ENCODE peak calls at places on chromosome 22, in eight cellular contexts. One of them, this sample, is unnamed. For H3K4me1, the result is how much of the 10 kb centered on the place peaks cover.

GRCh38 chr22:39318507-39319283 is 728 bp downstream of the RPL3 start:
- DNase-seq in CD4-positive, alpha-beta memory T cell: no peak
- DNase-seq in colonic mucosa: no peak
- DNase-seq in left ventricle myocardium inferior: no peak
- DNase-seq in psoas muscle: peak
- DNase-seq in uterus: no peak
- DNase-seq in neuronal stem cell: no peak
- DNase-seq in spleen: no peak
- DNase-seq in this sample: no peak

GRCh38 chr22:38085501-38085900 is 1.5 kb upstream of the SLC16A8 start:
- DNase-seq in psoas muscle: peak
- DNase-seq in uterus: no peak
- DNase-seq in CD4-positive, alpha-beta memory T cell: no peak
- DNase-seq in neuronal stem cell: no peak
- DNase-seq in spleen: no peak
- DNase-seq in colonic mucosa: no peak
- DNase-seq in left ventricle myocardium inferior: no peak
- DNase-seq in this sample: no peak

GRCh38 chr22:49609207-49609876 is 218.3 kb downstream of the BRD1 start:
- DNase-seq in left ventricle myocardium inferior: peak
- DNase-seq in neuronal stem cell: no peak
- DNase-seq in uterus: no peak
- DNase-seq in CD4-positive, alpha-beta memory T cell: no peak
- DNase-seq in spleen: peak
- DNase-seq in psoas muscle: no peak
- DNase-seq in colonic mucosa: no peak
- DNase-seq in this sample: peak

GRCh38 chr22:36117053-36117554 is 43.5 kb downstream of the APOL3 start:
- DNase-seq in neuronal stem cell: no peak
- DNase-seq in CD4-positive, alpha-beta memory T cell: no peak
- DNase-seq in spleen: no peak
- DNase-seq in colonic mucosa: no peak
- DNase-seq in uterus: no peak
- DNase-seq in psoas muscle: no peak
- DNase-seq in left ventricle myocardium inferior: no peak
- DNase-seq in this sample: no peak

GRCh38 chr22:39117585-39118191 is 20.6 kb downstream of the APOBEC3H start:
- DNase-seq in spleen: peak
- DNase-seq in psoas muscle: peak
- DNase-seq in neuronal stem cell: no peak
- DNase-seq in colonic mucosa: peak
- DNase-seq in left ventricle myocardium inferior: no peak
- DNase-seq in uterus: no peak
- DNase-seq in CD4-positive, alpha-beta memory T cell: peak
- DNase-seq in this sample: no peak

GRCh38 chr22:29300467-29300806 is 6.0 kb upstream of the GAS2L1 start:
- DNase-seq in uterus: no peak
- DNase-seq in spleen: no peak
- DNase-seq in CD4-positive, alpha-beta memory T cell: no peak
- DNase-seq in left ventricle myocardium inferior: no peak
- DNase-seq in neuronal stem cell: no peak
- DNase-seq in psoas muscle: no peak
- DNase-seq in colonic mucosa: no peak
- DNase-seq in this sample: no peak

GRCh38 chr22:21677606-21678443 is 12.0 kb downstream of the PPIL2 start:
- DNase-seq in neuronal stem cell: no peak
- DNase-seq in spleen: no peak
- DNase-seq in left ventricle myocardium inferior: no peak
- DNase-seq in uterus: no peak
- DNase-seq in colonic mucosa: no peak
- DNase-seq in psoas muscle: no peak
- DNase-seq in CD4-positive, alpha-beta memory T cell: no peak
- DNase-seq in this sample: no peak

GRCh38 chr22:38735465-38736256 is 20.1 kb downstream of the SUN2 start:
- DNase-seq in CD4-positive, alpha-beta memory T cell: no peak
- DNase-seq in spleen: peak
- DNase-seq in left ventricle myocardium inferior: peak
- DNase-seq in psoas muscle: peak
- DNase-seq in colonic mucosa: no peak
- DNase-seq in uterus: no peak
- DNase-seq in neuronal stem cell: no peak
- DNase-seq in this sample: no peak

GRCh38 chr22:50271519-50271970 is 1.4 kb upstream of the MAPK11 start:
- DNase-seq in CD4-positive, alpha-beta memory T cell: peak
- DNase-seq in neuronal stem cell: peak
- DNase-seq in psoas muscle: no peak
- DNase-seq in left ventricle myocardium inferior: peak
- DNase-seq in colonic mucosa: peak
- DNase-seq in spleen: peak
- DNase-seq in uterus: peak
- DNase-seq in this sample: no peak

DNA sequence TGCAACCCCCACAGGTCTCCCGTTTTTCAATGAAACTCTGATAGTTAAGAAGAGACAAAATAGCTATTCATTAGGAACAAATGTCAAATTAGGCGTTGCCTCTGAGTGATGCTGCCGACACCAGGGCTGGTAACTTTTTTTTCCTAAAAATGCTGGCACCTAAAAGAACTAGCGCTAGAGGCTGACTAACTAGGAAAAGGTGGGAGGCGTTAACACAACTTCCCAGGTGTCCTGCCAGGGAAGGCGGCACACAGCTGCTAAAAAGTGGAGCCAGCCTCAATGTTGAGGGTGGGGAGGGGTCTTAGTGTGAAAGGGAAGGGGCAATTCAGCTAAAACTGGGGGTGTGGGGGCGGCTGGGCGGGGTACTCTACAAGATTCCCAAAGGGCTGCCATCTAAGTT is 5.4 kb downstream of the MN1 start:
- DNase-seq in psoas muscle: no peak
- DNase-seq in colonic mucosa: no peak
- DNase-seq in CD4-positive, alpha-beta memory T cell: no peak
- DNase-seq in left ventricle myocardium inferior: no peak
- DNase-seq in uterus: no peak
- DNase-seq in spleen: no peak
- DNase-seq in neuronal stem cell: no peak
- DNase-seq in this sample: no peak
- H3K4me1 ChIP-seq in psoas muscle: half or more
- H3K4me1 ChIP-seq in colonic mucosa: under half
- H3K4me1 ChIP-seq in CD4-positive, alpha-beta memory T cell: under half
- H3K4me1 ChIP-seq in left ventricle myocardium inferior: half or more
- H3K4me1 ChIP-seq in uterus: under half
- H3K4me1 ChIP-seq in spleen: under half
- H3K4me1 ChIP-seq in neuronal stem cell: under half
- H3K4me1 ChIP-seq in this sample: under half

GRCh38 chr22:23831781-23832180 is 7.0 kb downstream of the DERL3 start:
- DNase-seq in neuronal stem cell: no peak
- DNase-seq in psoas muscle: peak
- DNase-seq in CD4-positive, alpha-beta memory T cell: no peak
- DNase-seq in colonic mucosa: no peak
- DNase-seq in spleen: peak
- DNase-seq in uterus: no peak
- DNase-seq in left ventricle myocardium inferior: no peak
- DNase-seq in this sample: peak

GRCh38 chr22:23831261-23831660 is 7.5 kb downstream of the DERL3 start:
- DNase-seq in colonic mucosa: no peak
- DNase-seq in neuronal stem cell: no peak
- DNase-seq in left ventricle myocardium inferior: no peak
- DNase-seq in psoas muscle: peak
- DNase-seq in spleen: peak
- DNase-seq in uterus: no peak
- DNase-seq in CD4-positive, alpha-beta memory T cell: no peak
- DNase-seq in this sample: peak

GRCh38 chr22:23833911-23834317 is 4.9 kb downstream of the DERL3 start:
- DNase-seq in neuronal stem cell: no peak
- DNase-seq in spleen: peak
- DNase-seq in colonic mucosa: no peak
- DNase-seq in CD4-positive, alpha-beta memory T cell: no peak
- DNase-seq in left ventricle myocardium inferior: no peak
- DNase-seq in psoas muscle: peak
- DNase-seq in uterus: no peak
- DNase-seq in this sample: peak

GRCh38 chr22:23833017-23833795 is 5.6 kb downstream of the DERL3 start:
- DNase-seq in neuronal stem cell: no peak
- DNase-seq in uterus: no peak
- DNase-seq in psoas muscle: peak
- DNase-seq in spleen: peak
- DNase-seq in left ventricle myocardium inferior: no peak
- DNase-seq in CD4-positive, alpha-beta memory T cell: no peak
- DNase-seq in colonic mucosa: no peak
- DNase-seq in this sample: peak

GRCh38 chr22:23832226-23833016 is 6.4 kb downstream of the DERL3 start:
- DNase-seq in psoas muscle: peak
- DNase-seq in spleen: peak
- DNase-seq in CD4-positive, alpha-beta memory T cell: no peak
- DNase-seq in colonic mucosa: no peak
- DNase-seq in neuronal stem cell: no peak
- DNase-seq in uterus: no peak
- DNase-seq in left ventricle myocardium inferior: no peak
- DNase-seq in this sample: peak
- H3K4me1 ChIP-seq in psoas muscle: half or more
- H3K4me1 ChIP-seq in spleen: under half
- H3K4me1 ChIP-seq in CD4-positive, alpha-beta memory T cell: under half
- H3K4me1 ChIP-seq in colonic mucosa: under half
- H3K4me1 ChIP-seq in neuronal stem cell: under half
- H3K4me1 ChIP-seq in uterus: under half
- H3K4me1 ChIP-seq in left ventricle myocardium inferior: half or more
- H3K4me1 ChIP-seq in this sample: under half

DNA sequence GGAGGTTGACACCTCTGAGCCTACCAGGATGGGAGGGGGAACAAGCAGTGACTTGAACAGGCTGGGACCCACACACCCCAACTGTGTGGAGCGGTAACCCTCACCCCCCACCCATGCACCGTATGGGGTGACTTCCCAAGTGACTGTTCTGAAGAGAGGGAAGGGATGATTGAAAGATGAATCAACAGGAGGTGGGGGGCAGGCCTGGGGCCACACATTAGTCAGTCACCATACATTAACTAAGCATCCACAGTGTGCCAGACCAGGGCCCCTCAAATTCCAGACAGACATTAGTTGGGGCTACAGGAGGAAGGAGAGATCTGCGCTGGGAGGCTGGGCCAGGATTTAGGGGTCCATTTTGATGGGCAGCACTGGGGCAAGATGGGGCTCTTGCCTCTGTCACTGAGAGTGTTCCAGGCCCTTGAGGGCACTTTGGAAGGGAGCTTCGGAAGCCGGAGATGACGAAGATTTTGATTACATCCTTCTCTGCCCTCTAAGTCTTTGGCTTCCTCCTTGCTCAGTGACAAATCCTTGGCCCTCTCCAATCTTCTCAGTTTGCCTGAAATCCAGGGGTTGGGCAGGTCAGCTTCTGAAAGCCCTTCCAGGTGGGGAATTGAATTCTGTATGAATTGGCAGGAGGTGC is 966 bp downstream of the SMTN start:
- DNase-seq in spleen: no peak
- DNase-seq in left ventricle myocardium inferior: no peak
- DNase-seq in psoas muscle: no peak
- DNase-seq in colonic mucosa: no peak
- DNase-seq in neuronal stem cell: no peak
- DNase-seq in CD4-positive, alpha-beta memory T cell: no peak
- DNase-seq in uterus: peak
- DNase-seq in this sample: peak
- H3K4me1 ChIP-seq in spleen: under half
- H3K4me1 ChIP-seq in left ventricle myocardium inferior: half or more
- H3K4me1 ChIP-seq in psoas muscle: under half
- H3K4me1 ChIP-seq in colonic mucosa: under half
- H3K4me1 ChIP-seq in neuronal stem cell: under half
- H3K4me1 ChIP-seq in CD4-positive, alpha-beta memory T cell: under half
- H3K4me1 ChIP-seq in uterus: under half
- H3K4me1 ChIP-seq in this sample: under half

DNA sequence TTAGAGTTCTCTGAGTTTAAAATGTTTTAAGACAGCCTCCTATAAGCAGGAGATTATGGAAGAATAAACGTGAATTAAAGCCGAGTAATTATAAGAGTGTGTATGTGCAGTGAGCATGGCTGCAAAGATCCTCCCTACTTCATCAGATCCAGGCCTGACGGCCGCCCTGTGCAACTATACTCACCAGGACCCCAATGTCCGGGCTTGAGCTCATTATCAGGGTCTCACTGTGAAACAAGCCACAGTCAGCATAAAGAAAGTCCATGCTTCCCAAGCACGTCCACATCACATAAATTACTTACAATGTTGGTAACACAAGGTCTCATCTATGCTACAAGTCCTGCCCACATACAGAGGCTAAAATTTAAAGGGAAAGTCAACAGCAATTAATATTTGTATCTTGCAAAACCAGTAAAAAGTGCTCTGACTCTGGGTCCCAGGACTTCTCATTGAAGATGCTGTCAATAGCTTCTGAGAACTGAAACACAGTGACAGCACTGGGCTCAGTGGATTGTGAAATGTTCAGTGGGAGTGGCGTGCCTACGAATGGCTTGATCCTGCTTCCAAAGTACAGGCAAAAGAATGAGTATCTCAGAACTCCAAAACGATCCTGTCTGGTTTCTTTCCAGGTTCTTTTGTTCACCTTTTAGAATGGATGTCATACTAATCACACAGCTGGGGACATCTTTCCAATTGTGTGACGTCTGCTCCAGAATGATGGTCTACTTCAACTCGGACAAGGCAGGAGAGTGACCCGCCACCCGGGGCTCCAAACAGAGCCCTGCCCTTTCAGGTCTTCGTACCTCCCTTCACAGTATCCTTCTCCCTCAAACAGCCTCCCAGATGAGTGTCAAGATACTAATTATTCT is 72.1 kb upstream of the ARFGAP3 start:
- DNase-seq in spleen: peak
- DNase-seq in uterus: peak
- DNase-seq in colonic mucosa: no peak
- DNase-seq in left ventricle myocardium inferior: no peak
- DNase-seq in psoas muscle: no peak
- DNase-seq in CD4-positive, alpha-beta memory T cell: no peak
- DNase-seq in neuronal stem cell: no peak
- DNase-seq in this sample: no peak
- H3K4me1 ChIP-seq in spleen: under half
- H3K4me1 ChIP-seq in uterus: under half
- H3K4me1 ChIP-seq in colonic mucosa: under half
- H3K4me1 ChIP-seq in left ventricle myocardium inferior: half or more
- H3K4me1 ChIP-seq in psoas muscle: half or more
- H3K4me1 ChIP-seq in CD4-positive, alpha-beta memory T cell: under half
- H3K4me1 ChIP-seq in neuronal stem cell: under half
- H3K4me1 ChIP-seq in this sample: under half

DNA sequence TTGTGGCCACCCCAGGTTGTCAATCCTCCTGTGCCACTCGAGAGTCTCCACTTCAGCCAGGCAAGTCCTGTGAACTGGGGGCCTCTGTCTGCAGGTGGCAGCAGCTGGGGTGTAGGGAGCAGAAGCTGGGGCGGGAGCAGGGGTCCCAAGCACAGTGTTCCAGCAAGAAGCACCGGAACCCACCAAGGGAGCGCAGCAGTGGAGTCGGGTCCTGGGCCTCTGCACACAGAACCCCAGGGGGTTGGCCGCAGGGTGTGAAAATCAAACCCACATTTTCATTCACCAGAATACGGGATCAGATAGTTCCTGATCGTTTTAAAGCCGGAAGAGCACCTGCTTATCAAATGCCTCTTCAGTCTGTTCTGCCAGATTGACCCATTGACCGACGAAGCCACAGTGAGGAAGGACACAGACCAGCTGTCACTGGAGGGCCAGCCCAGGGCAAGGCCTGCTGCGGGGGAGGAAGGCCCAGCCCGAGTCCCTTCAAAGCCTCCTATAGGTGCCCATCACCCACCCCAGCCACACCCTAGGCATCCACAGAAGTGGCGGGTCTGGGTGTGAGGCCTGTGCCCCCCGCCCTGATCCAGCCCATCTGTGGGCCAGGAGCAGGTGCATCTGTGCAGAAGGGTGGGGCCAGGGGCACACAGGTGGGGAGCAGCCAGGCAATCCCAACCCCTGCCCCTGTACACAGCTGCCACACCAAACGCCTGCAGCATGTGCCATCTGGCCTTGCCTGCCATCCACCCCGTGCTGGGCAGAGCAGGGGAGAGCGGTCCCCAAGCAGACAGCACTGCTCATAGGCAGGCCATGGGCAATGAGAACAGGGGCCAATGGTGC is 34.1 kb downstream of the RSPH14 start:
- DNase-seq in spleen: no peak
- DNase-seq in uterus: no peak
- DNase-seq in left ventricle myocardium inferior: no peak
- DNase-seq in CD4-positive, alpha-beta memory T cell: no peak
- DNase-seq in colonic mucosa: peak
- DNase-seq in neuronal stem cell: no peak
- DNase-seq in psoas muscle: no peak
- DNase-seq in this sample: no peak
- H3K4me1 ChIP-seq in spleen: under half
- H3K4me1 ChIP-seq in uterus: under half
- H3K4me1 ChIP-seq in left ventricle myocardium inferior: under half
- H3K4me1 ChIP-seq in CD4-positive, alpha-beta memory T cell: under half
- H3K4me1 ChIP-seq in colonic mucosa: under half
- H3K4me1 ChIP-seq in neuronal stem cell: under half
- H3K4me1 ChIP-seq in psoas muscle: under half
- H3K4me1 ChIP-seq in this sample: under half

This sample was measured in RWPE2.